ENCODE peak calls at places on chromosomes 5 and 9, in seven cellular contexts. T, F, S, L, C, Q and E are unnamed samples.

GRCh38 chr5:15023266-15023665 is 151.7 kb upstream of the ANKH start:
- DNase-seq in L (no peak), Q (no peak), S (no peak), F (no peak), C (no peak), T (no peak), E (no peak)

GRCh38 chr9:110954822-110955291 is 83.4 kb downstream of the LPAR1 start:
- DNase-seq in S (no peak), T (no peak), C (no peak), F (peak; percentile 53), L (no peak), Q (no peak), E (no peak)

GRCh38 chr5:176734756-176735342 is 75.5 kb upstream of the UNC5A start:
- DNase-seq in L (no peak), Q (peak; percentile 5), C (no peak), T (peak; percentile 12), F (no peak), S (no peak), E (no peak)

GRCh38 chr5:117621921-117622320 is 1047.3 kb upstream of the SEMA6A start:
- DNase-seq in L (no peak), S (no peak), F (no peak), Q (no peak), C (no peak), T (no peak), E (no peak)

GRCh38 chr5:82641362-82641988 is 363.3 kb upstream of the RPS23 start:
- DNase-seq in C (no peak), Q (peak; percentile 74), L (peak; percentile 76), S (peak; percentile 79), F (peak; percentile 77), T (no peak), E (peak; percentile 16)

GRCh38 chr5:177985430-177986040 is 10.5 kb downstream of the PROP1 start:
- DNase-seq in Q (no peak), T (no peak), S (no peak), F (no peak), L (no peak), C (no peak), E (no peak)

GRCh38 chr9:89888677-89889076 is 283.9 kb downstream of the GADD45G start:
- DNase-seq in C (no peak), Q (no peak), F (no peak), S (no peak), T (no peak), L (no peak), E (no peak)

GRCh38 chr5:139862313-139862712 is 66.7 kb downstream of the PSD2 start:
- DNase-seq in T (no peak), L (no peak), S (no peak), C (no peak), Q (no peak), F (peak; percentile 57), E (no peak)

GRCh38 chr5:5132185-5132584 is 7.9 kb upstream of the ADAMTS16 start:
- DNase-seq in C (no peak), T (no peak), Q (no peak), S (no peak), L (no peak), F (no peak), E (no peak)

GRCh38 chr5:33244441-33245150 is 196.2 kb upstream of the TARS1 start:
- DNase-seq in F (no peak), T (no peak), L (no peak), Q (no peak), S (no peak), C (no peak), E (no peak)

GRCh38 chr5:143362828-143363227 is 40.7 kb downstream of the NR3C1 start:
- DNase-seq in S (no peak), L (no peak), T (no peak), Q (no peak), F (no peak), C (no peak), E (no peak)

GRCh38 chr5:50320131-50320749 is 120.8 kb downstream of the EMB start:
- DNase-seq in Q (no peak), T (no peak), C (no peak), F (no peak), L (no peak), S (no peak), E (no peak)

GRCh38 chr9:90455316-90455715 is 187.3 kb downstream of the DIRAS2 start:
- DNase-seq in L (no peak), S (peak; percentile 59), C (no peak), F (no peak), T (no peak), Q (no peak), E (no peak)

GRCh38 chr5:69271376-69271775 is 36.7 kb downstream of the CDK7 start:
- DNase-seq in T (no peak), Q (no peak), S (peak; percentile 85), L (peak; percentile 48), F (peak; percentile 48), C (no peak), E (no peak)

GRCh38 chr9:70049236-70049635 is 5.6 kb downstream of the MAMDC2 start:
- DNase-seq in S (peak; percentile 56), T (no peak), Q (peak; percentile 89), L (no peak), C (no peak), F (peak; percentile 59), E (no peak)

GRCh38 chr5:43106290-43106638 is 14.4 kb upstream of the ZNF131 start:
- DNase-seq in T (no peak), L (no peak), Q (no peak), C (no peak), F (no peak), S (no peak), E (no peak)

GRCh38 chr5:34491251-34491620 is 164.9 kb upstream of the RAI14 start:
- DNase-seq in S (no peak), Q (no peak), F (no peak), T (no peak), L (no peak), C (no peak), E (no peak)

GRCh38 chr5:169081008-169081724 is 219.8 kb downstream of the SLIT3 start:
- DNase-seq in S (peak; percentile 20), F (no peak), C (no peak), T (no peak), L (no peak), Q (no peak), E (no peak)

GRCh38 chr5:141760193-141760592 is 78.2 kb upstream of the ARAP3 start:
- DNase-seq in F (no peak), L (peak; percentile 42), Q (no peak), T (no peak), S (no peak), C (no peak), E (no peak)

GRCh38 chr5:10635257-10635860 is 71.5 kb downstream of the ANKRD33B start:
- DNase-seq in Q (no peak), F (peak; percentile 73), S (no peak), T (no peak), C (no peak), L (no peak), E (no peak)

GRCh38 chr9:5635390-5635789 is 6.5 kb downstream of the RIC1 start:
- DNase-seq in F (no peak), T (no peak), Q (no peak), C (no peak), L (no peak), S (no peak), E (no peak)
- H3K9me3 ChIP-seq in F (no peaks in the 10 kb centered on the region), T (peaks cover 6% of the 10 kb centered on the region), Q (peaks cover 2% of the 10 kb centered on the region), C (no peaks in the 10 kb centered on the region), L (peaks cover 14% of the 10 kb centered on the region), S (no peaks in the 10 kb centered on the region), E (no peaks in the 10 kb centered on the region)

DNA sequence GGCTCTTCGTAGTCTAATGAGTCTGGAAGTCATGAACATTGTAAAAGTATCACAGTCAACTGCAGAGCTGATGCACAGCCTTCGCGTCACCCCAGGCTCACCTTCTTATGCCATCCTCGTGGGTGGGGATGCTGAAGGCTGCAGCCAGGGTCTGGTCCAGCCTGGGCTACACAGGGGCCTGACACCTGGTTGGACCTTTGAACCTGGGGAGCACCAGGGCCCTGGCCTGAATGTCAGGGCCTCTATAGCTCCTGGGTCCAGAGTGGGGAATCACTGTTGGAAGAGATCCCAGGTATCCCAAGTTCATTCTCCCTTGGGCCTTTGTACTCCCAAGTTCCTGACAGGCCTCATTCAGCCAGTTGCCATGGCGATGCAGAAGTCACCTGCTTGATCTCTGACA is 43.7 kb downstream of the ZNF618 start:
- DNase-seq in C (no peak), T (no peak), F (no peak), Q (no peak), L (no peak), S (no peak), E (no peak)
- H3K4me3 ChIP-seq in C (no peak overlapping the region), T (no peak overlapping the region), F (no peak overlapping the region), Q (no peak overlapping the region), L (no peak overlapping the region), S (no peak overlapping the region), E (no peak overlapping the region)

GRCh38 chr9:129629251-129629650 is 3.3 kb downstream of the NTMT1 start:
- DNase-seq in Q (no peak), C (no peak), S (no peak), F (no peak), L (no peak), T (no peak), E (no peak)
- H3K4me1 ChIP-seq in Q (peaks cover 25% of the 10 kb centered on the region), C (peaks cover 23% of the 10 kb centered on the region), S (peaks cover 46% of the 10 kb centered on the region), F (peaks cover 50% of the 10 kb centered on the region), L (peaks cover 24% of the 10 kb centered on the region), T (peaks cover 11% of the 10 kb centered on the region), E (peaks cover 6% of the 10 kb centered on the region)

DNA sequence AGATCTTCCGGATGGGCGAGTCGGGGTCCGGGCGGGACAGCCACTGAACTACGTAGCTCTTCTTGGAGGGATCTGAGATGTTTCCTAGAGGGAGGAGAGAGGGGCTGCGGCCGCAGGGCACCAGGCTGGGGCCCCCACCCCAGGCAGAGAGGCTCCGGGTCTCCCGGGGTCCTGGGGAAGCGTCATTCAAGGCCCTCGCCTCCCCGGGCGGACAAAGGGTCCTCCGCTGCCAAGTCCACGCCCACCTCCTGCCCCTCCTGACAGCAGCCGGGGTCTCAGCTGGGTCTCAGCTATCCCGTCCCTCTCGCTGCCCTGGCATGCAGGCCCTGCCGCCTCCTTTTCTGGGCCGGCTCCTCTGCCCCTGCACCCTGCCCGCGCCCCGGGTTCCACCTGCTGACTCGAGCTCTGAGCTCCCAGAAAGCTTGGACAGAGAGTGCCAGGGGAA is 61.5 kb downstream of the ZNF354C start:
- DNase-seq in Q (no peak), T (peak; percentile 17), S (no peak), C (no peak), L (no peak), F (no peak), E (no peak)
- H3K9me3 ChIP-seq in Q (no peaks in the 10 kb centered on the region), T (peaks cover 25% of the 10 kb centered on the region), S (no peaks in the 10 kb centered on the region), C (no peaks in the 10 kb centered on the region), L (peaks cover 22% of the 10 kb centered on the region), F (peaks cover 16% of the 10 kb centered on the region), E (no peaks in the 10 kb centered on the region)

DNA sequence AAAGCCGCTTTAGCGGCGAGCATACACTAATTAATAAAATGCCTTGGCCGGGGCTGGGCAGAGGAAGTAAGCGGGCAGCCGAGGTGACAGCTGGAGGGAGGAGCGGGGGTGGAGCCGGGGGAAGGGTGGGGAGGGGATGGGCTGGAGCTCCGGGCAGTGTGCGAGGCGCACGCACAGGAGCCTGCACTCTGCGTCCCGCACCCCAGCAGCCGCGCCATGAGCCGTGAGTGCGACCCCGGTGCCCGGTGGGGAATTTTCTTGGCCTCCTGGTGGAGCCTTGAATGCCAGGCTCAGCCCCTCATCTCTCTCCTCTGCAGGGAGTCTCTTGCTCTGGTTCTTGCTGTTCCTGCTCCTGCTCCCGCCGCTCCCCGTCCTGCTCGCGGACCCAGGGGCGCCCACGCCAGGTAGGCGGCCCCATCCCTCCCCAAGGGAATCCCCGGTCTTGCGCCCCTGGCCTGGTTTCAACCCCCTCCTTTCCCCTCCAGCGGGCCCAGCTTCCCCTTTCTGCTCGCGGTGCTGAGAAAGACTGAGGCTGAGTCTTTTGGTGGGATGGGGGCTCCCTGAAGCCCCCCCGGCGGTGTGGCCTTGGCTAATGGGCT is at the start of gene PTGS1:
- DNase-seq in L (no peak), F (no peak), C (no peak), S (peak; percentile 18), Q (no peak), T (no peak), E (no peak)
- H3K4me3 ChIP-seq in L (no peak within 1 kb of the TSS), F (no peak within 1 kb of the TSS), C (peak within 1 kb of the TSS; percentile 57), S (no peak within 1 kb of the TSS), Q (peak within 1 kb of the TSS; percentile 22), T (no peak within 1 kb of the TSS), E (peak within 1 kb of the TSS; percentile 56)